ENCODE peak calls at places on chromosomes 3 and 15, in four cellular contexts. One of them, this sample, is unnamed.

GRCh38 chr3:17752441-17752840 is 10.0 kb upstream of the TBC1D5 start:
- DNase-seq in K562: no peak
- DNase-seq in HepG2: no peak
- DNase-seq in H1: no peak
- DNase-seq in this sample: no peak

GRCh38 chr3:22608093-22608492 is 595.0 kb upstream of the UBE2E2 start:
- DNase-seq in K562: no peak
- DNase-seq in HepG2: no peak
- DNase-seq in H1: no peak
- DNase-seq in this sample: no peak

GRCh38 chr15:98755138-98755537 is 106.8 kb downstream of the IGF1R start:
- DNase-seq in K562: no peak
- DNase-seq in HepG2: no peak
- DNase-seq in H1: no peak
- DNase-seq in this sample: no peak

GRCh38 chr15:74414603-74415338 is 19.0 kb downstream of the SEMA7A start:
- DNase-seq in K562: no peak
- DNase-seq in HepG2: no peak
- DNase-seq in H1: no peak
- DNase-seq in this sample: no peak

GRCh38 chr15:88664151-88664778 is 25.4 kb downstream of the ISG20 start:
- DNase-seq in K562: no peak
- DNase-seq in HepG2: no peak
- DNase-seq in H1: no peak
- DNase-seq in this sample: no peak

GRCh38 chr3:186283651-186284445 is 78.2 kb downstream of the DGKG start:
- DNase-seq in K562: no peak
- DNase-seq in HepG2: no peak
- DNase-seq in H1: no peak
- DNase-seq in this sample: no peak

GRCh38 chr3:29083081-29083480 is 197.8 kb upstream of the RBMS3 start:
- DNase-seq in K562: no peak
- DNase-seq in HepG2: no peak
- DNase-seq in H1: no peak
- DNase-seq in this sample: no peak

GRCh38 chr3:79019137-79019923 is 748.5 kb downstream of the ROBO1 start:
- DNase-seq in K562: no peak
- DNase-seq in HepG2: peak; percentile 84
- DNase-seq in H1: peak; percentile 73
- DNase-seq in this sample: peak; percentile 71

GRCh38 chr3:169476289-169476688 is 187.2 kb downstream of the MECOM start:
- DNase-seq in K562: no peak
- DNase-seq in HepG2: no peak
- DNase-seq in H1: no peak
- DNase-seq in this sample: no peak

GRCh38 chr15:74269362-74270035 is 33.4 kb downstream of the CCDC33 start:
- DNase-seq in K562: no peak
- DNase-seq in HepG2: no peak
- DNase-seq in H1: no peak
- DNase-seq in this sample: no peak

GRCh38 chr3:126137490-126138130 is 42.8 kb downstream of the ALDH1L1 start:
- DNase-seq in K562: no peak
- DNase-seq in HepG2: no peak
- DNase-seq in H1: no peak
- DNase-seq in this sample: no peak

GRCh38 chr3:122857019-122857418 is 62.1 kb downstream of the SLC49A4 start:
- DNase-seq in K562: no peak
- DNase-seq in HepG2: no peak
- DNase-seq in H1: no peak
- DNase-seq in this sample: no peak

GRCh38 chr3:150078983-150079739 is 108.5 kb upstream of the PFN2 start:
- DNase-seq in K562: no peak
- DNase-seq in HepG2: no peak
- DNase-seq in H1: no peak
- DNase-seq in this sample: no peak

GRCh38 chr3:47865192-47865591 is 62.3 kb downstream of the DHX30 start:
- DNase-seq in K562: no peak
- DNase-seq in HepG2: no peak
- DNase-seq in H1: no peak
- DNase-seq in this sample: no peak
- TF ChIP-seq JUN in K562: no peak
- TF ChIP-seq JUN in HepG2: no peak
- TF ChIP-seq JUN in H1: no peak
- TF ChIP-seq JUN in this sample: no peak

GRCh38 chr3:183591881-183592521 is 36.5 kb upstream of the KLHL6 start:
- DNase-seq in K562: no peak
- DNase-seq in HepG2: no peak
- DNase-seq in H1: no peak
- DNase-seq in this sample: no peak

GRCh38 chr3:183597959-183598358 is 37.5 kb upstream of the KLHL24 start:
- DNase-seq in K562: no peak
- DNase-seq in HepG2: no peak
- DNase-seq in H1: no peak
- DNase-seq in this sample: no peak

GRCh38 chr3:183594636-183595035 is 39.1 kb upstream of the KLHL6 start:
- DNase-seq in K562: no peak
- DNase-seq in HepG2: no peak
- DNase-seq in H1: no peak
- DNase-seq in this sample: no peak

GRCh38 chr3:183590442-183590841 is 34.9 kb upstream of the KLHL6 start:
- DNase-seq in K562: no peak
- DNase-seq in HepG2: no peak
- DNase-seq in H1: no peak
- DNase-seq in this sample: no peak

DNA sequence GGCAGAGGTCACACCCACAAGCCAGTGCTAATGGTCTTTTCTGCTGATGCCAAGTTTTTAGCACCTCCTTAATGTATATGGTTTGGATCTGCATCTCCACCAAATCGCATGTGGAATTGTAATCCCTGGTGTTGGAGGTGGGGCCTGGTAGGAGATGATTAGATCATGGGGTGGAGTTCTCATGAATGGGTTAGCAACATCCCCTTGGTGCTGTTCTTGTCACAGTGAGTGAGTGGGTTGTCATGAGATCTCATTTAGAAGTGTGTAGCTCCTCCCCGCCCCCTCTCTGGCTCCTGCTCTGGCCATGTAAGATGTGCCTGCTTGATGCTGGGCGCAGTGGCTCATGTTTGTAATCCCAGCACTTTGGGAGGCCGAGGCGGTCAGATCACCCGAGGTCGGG is 37.3 kb upstream of the KLHL6 start:
- DNase-seq in K562: no peak
- DNase-seq in HepG2: no peak
- DNase-seq in H1: no peak
- DNase-seq in this sample: no peak
- TF ChIP-seq KDM1A in K562: no peak
- TF ChIP-seq KDM1A in HepG2: no peak
- TF ChIP-seq KDM1A in H1: no peak
- TF ChIP-seq KDM1A in this sample: no peak

DNA sequence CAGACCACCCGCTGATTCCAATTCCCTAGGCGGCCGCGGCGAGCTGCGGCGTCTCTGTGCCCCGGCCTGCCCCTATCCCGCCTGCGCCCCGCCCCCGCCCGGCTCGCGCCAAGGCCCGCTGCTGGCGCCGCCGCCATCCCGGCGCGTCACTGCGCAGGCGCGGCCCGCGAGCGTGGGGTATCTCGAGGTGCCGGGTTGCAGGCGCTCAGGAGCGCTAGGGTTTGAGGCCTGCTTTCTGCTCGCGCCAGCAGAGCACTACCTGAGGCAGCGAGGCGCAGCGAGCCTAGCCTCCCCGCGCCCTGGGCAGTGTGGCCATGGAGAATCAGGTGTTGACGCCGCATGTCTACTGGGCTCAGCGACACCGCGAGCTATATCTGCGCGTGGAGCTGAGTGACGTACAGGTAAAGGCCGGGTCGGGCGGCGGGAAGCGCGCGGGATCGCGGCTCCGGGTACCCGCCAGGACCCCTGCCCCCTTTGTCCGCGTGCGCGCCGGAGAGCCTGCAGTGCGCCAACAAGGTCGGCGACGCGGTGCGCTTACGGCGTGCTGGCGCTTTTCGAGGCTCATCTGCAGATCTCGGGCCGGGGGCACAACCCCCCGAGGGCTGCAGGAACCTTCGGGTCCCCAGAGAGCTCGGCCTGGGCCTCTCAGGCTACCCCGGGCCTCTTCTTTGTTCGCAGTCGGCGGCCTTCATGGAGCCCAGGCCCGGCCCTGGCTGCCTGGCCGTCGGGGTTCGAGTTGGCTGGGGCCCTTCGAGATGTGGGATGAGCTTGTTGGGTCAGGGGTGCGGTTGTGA is at the start of gene HACD3:
- DNase-seq in K562: peak; percentile 97
- DNase-seq in HepG2: peak; percentile 73
- DNase-seq in H1: peak; percentile 44
- DNase-seq in this sample: peak; percentile 97
- TF ChIP-seq JUN in K562: no peak
- TF ChIP-seq JUN in HepG2: peak; percentile 23
- TF ChIP-seq JUN in H1: no peak
- TF ChIP-seq JUN in this sample: peak; percentile 86

DNA sequence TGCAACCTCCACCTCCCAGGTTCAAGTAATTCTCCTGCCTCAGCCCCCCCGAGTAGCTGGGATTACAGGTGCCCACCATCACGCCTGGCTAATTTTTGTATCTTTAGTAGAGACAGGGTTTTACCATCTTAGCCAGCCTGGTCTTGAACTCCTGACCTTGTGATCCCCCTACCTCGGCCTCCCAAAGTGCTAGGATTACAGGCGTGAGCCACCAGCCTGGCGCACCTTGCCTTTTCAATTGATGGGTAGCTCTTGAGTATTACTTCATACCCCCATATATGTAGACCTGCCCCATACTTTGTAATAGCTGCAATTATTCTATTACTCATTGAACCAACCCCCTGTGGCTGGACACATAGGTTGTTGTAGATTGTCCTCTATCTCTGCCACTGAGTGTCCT is 101.3 kb downstream of the LRRK1 start:
- DNase-seq in K562: no peak
- DNase-seq in HepG2: no peak
- DNase-seq in H1: no peak
- DNase-seq in this sample: no peak
- TF ChIP-seq KDM1A in K562: no peak
- TF ChIP-seq KDM1A in HepG2: no peak
- TF ChIP-seq KDM1A in H1: no peak
- TF ChIP-seq KDM1A in this sample: no peak

DNA sequence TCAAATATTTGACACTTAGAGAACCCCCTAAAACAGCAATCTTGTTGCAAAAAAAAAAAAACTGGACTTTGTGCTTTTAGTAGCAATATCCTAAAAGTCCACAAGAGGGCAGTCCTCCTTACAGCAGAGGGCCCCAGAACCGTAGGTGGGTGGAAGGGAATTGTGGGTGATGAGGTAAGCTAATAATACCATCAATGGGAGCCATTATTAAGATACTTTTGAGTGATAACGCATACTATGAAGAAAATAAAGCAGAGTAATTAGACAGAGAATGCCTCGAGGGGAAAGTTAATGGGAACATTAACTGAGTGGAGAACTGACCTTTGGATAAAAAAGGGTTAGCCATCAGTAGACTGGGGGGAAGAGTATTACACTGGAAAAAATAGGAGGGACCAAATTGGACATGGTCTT is 229.9 kb downstream of the THRB start:
- DNase-seq in K562: peak; percentile 75
- DNase-seq in HepG2: peak; percentile 53
- DNase-seq in H1: no peak
- DNase-seq in this sample: peak; percentile 49
- TF ChIP-seq JUN in K562: no peak
- TF ChIP-seq JUN in HepG2: no peak
- TF ChIP-seq JUN in H1: peak; percentile 37
- TF ChIP-seq JUN in this sample: no peak

DNA sequence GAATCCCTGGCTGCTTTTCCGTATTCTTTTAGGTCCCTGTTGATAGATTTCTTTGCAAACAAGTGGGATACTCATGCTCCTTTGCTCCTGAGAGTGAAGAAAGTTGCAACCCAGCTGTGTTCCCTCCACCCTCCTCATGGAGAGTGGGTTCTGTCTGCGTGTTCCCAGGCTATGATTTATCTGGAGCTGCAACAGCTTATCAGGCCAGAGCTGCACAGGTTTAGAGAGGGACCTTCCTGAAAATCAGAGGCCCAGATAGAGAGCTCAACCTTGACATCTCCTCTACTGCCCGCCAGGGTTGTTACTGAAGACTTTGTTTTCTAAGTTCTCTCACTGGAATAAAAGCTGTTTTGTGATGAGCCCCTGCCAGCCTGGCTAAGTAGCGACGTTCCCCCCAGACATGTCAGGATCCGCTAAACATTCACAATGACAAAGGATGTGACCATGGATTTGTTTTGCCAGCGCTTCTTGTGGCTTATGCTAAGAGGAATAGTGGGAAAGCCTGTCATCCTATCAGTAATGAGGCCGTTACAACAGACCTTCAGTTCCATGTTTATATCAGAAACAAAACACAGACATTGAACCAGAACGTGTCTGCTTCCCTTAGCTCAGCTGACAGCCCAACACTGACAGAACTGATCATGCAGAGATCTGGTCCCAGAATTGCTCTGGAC is 58.5 kb upstream of the MYZAP start:
- DNase-seq in K562: no peak
- DNase-seq in HepG2: no peak
- DNase-seq in H1: no peak
- DNase-seq in this sample: no peak
- TF ChIP-seq KDM1A in K562: no peak
- TF ChIP-seq KDM1A in HepG2: no peak
- TF ChIP-seq KDM1A in H1: no peak
- TF ChIP-seq KDM1A in this sample: no peak

DNA sequence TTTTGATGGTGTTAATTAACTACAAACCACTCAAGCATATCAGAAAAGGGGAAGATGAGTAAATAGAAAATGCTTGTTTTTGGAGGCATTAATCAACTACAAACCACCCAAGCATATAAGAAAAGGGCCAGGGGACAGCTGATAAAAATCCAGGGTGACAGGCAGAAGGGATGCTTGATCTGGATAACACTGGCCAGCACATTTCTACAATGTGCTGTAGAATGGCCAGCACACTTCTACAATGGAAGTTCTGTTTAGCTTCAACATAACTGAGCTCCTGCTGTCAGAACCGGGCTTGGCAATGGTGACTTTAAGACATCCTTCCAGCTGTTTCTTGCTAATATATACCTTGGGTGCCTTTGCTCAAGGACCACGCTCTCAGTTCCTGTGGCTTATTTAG is 85.6 kb upstream of the FAM3D start:
- DNase-seq in K562: no peak
- DNase-seq in HepG2: no peak
- DNase-seq in H1: no peak
- DNase-seq in this sample: no peak
- TF ChIP-seq JUN in K562: no peak
- TF ChIP-seq JUN in HepG2: no peak
- TF ChIP-seq JUN in H1: no peak
- TF ChIP-seq JUN in this sample: no peak

DNA sequence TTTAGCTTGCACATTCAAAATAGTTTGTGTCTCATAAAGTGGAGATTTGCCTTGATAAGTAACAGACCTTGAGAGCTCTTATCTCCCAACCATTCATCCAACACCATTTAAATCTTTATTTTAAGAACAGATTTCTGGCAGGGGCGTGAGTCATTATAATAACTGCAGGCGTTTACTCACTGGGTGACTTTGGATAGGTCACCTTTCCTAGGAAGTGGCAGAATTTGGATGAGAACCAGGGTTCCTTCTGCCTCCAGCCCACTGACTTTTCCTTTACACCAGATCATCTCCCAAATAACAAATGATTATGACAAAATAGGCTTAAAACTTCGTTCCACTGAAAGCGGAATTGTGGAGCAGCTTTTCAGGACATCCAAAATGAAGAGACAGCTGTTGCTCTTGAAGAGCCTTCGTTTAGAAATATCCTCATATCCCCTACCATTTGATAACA is 5.0 kb downstream of the LMCD1 start:
- DNase-seq in K562: no peak
- DNase-seq in HepG2: no peak
- DNase-seq in H1: no peak
- DNase-seq in this sample: no peak
- TF ChIP-seq KDM1A in K562: no peak
- TF ChIP-seq KDM1A in HepG2: no peak
- TF ChIP-seq KDM1A in H1: no peak
- TF ChIP-seq KDM1A in this sample: no peak